ENCODE peak calls at places on chromosomes 2 and 18, in seven cellular contexts. A, V, G, J, O, B and R are unnamed samples.

GRCh38 chr2:76506538-76506937 is 795.8 kb upstream of the GCFC2 start:
- DNase-seq in B (no peak), V (no peak), G (no peak), A (no peak), O (no peak), J (no peak), R (no peak)

GRCh38 chr2:70062270-70062669 is 25.0 kb upstream of the PCBP1 start:
- DNase-seq in A (no peak), G (no peak), J (no peak), B (no peak), V (no peak), O (no peak), R (no peak)

GRCh38 chr18:69071680-69072079 is 273.8 kb downstream of the CCDC102B start:
- DNase-seq in A (no peak), J (no peak), O (no peak), V (no peak), B (no peak), G (no peak), R (no peak)

GRCh38 chr2:163736433-163737168 is 793 bp upstream of the FIGN start:
- DNase-seq in J (peak; percentile 50), B (peak; percentile 51), V (no peak), G (peak; percentile 74), O (no peak), A (peak; percentile 19), R (no peak)

GRCh38 chr2:231525248-231526163 is 4.7 kb downstream of the NMUR1 start:
- DNase-seq in A (no peak), O (no peak), G (no peak), J (no peak), V (no peak), B (no peak), R (no peak)

GRCh38 chr2:106852103-106852502 is 33.9 kb downstream of the ST6GAL2 start:
- DNase-seq in B (no peak), A (no peak), G (no peak), O (no peak), V (no peak), J (no peak), R (no peak)

GRCh38 chr2:120934891-120935338 is 199.2 kb downstream of the GLI2 start:
- DNase-seq in A (peak; percentile 83), O (peak; percentile 94), B (no peak), G (no peak), J (peak; percentile 96), V (peak; percentile 79), R (no peak)

GRCh38 chr2:234964631-234965461 is 13.0 kb downstream of the SH3BP4 start:
- DNase-seq in O (no peak), A (peak; percentile 14), B (no peak), J (peak; percentile 66), V (no peak), G (no peak), R (no peak)

GRCh38 chr2:113757059-113757657 is 716 bp upstream of the SLC35F5 start:
- DNase-seq in O (no peak), V (no peak), G (peak; percentile 7), A (peak; percentile 32), B (no peak), J (no peak), R (no peak)

GRCh38 chr2:55014962-55015939 is 35.0 kb downstream of the RTN4 start:
- DNase-seq in O (peak; percentile 65), G (peak; percentile 32), J (peak; percentile 70), A (peak; percentile 76), V (peak; percentile 58), B (peak; percentile 25), R (no peak)

GRCh38 chr18:34314847-34315246 is 90.1 kb upstream of the NOL4 start:
- DNase-seq in B (no peak), A (no peak), O (no peak), V (no peak), J (no peak), G (no peak), R (no peak)

GRCh38 chr2:39919511-39920317 is 140.7 kb upstream of the THUMPD2 start:
- DNase-seq in V (no peak), A (no peak), G (no peak), J (no peak), B (no peak), O (no peak), R (no peak)

GRCh38 chr2:218010116-218010837 is 7.5 kb upstream of the TNS1 start:
- DNase-seq in V (peak; percentile 63), J (peak; percentile 48), B (peak; percentile 76), G (peak; percentile 63), O (peak; percentile 51), A (peak; percentile 39), R (no peak)

GRCh38 chr2:98828369-98828744 is 97.4 kb upstream of the MGAT4A start:
- DNase-seq in V (no peak), O (no peak), J (no peak), B (no peak), G (no peak), A (no peak), R (no peak)

GRCh38 chr2:215950009-215950408 is 63.3 kb downstream of the MREG start:
- DNase-seq in B (no peak), A (no peak), G (no peak), O (peak; percentile 67), J (peak; percentile 53), V (no peak), R (no peak)

GRCh38 chr18:12946549-12947354 is 1.1 kb upstream of the SEH1L start:
- DNase-seq in A (peak; percentile 62), V (no peak), B (peak; percentile 55), J (peak; percentile 89), G (peak; percentile 66), O (peak; percentile 89), R (no peak)

GRCh38 chr2:98772531-98772930 is 41.6 kb upstream of the MGAT4A start:
- DNase-seq in A (no peak), B (no peak), O (no peak), J (peak; percentile 68), G (no peak), V (no peak), R (no peak)

GRCh38 chr18:39051013-39051412 is 1485.4 kb upstream of the CELF4 start:
- DNase-seq in A (no peak), J (peak; percentile 43), G (no peak), O (no peak), V (no peak), B (no peak), R (no peak)

GRCh38 chr18:48943736-48944527 is 6.8 kb downstream of the SMAD7 start:
- DNase-seq in J (no peak), G (no peak), B (no peak), V (no peak), O (no peak), A (peak; percentile 46), R (no peak)

DNA sequence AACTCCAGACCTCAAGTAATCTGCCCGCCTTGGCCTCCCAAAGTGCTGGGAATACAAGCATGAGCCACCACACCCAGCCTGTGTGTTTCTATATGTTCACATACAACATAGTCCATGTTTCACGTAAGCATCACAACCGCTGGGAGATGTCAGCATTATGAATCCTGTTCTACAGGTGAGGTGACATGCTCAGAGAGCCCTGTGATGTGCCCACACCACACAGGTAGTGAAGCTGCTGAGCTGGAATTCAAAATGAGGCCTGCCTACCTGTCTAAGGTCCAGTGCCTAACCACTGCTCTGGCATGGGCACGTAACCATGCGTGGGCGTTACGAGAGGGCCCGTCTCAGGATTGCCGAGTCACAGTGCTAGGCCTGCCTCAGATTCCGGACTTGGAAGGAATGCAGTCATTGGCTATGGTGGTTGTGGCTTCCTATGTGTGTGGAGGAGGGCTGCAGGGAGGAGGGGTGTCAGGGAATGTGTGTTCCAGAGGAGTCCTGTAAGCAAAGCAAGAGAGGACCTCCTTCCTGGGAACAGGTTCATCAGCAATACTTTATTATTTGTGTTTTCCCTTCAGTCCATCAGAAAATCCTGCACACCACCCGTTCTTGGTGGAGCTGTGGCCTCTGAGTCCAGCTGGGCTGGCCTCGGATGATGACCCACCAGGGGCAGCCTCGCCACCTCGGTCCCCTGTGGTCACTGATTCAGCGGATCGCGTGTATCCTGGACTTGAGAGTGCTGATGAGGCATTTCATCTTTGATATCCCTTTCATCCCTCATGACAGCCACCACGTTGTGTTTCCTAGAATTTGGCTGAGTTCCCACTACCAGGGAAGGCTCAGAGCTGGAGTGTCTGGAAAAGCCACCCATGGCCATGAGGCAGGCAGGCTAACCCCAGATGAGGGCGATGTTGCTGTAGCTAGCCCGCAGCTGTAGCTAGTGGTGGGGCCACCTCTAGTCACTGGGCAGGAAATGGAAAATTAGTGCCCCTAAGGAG is 31.1 kb downstream of the HK2 start:
- DNase-seq in O (peak; percentile 70), G (no peak), B (no peak), A (no peak), V (no peak), J (peak; percentile 80), R (no peak)
- TF ChIP-seq CTCF in O (peak; percentile 14), G (no peak), B (no peak), A (no peak), V (no peak), J (peak; percentile 9), R (no peak)

GRCh38 chr18:32460046-32460785 is 10.5 kb downstream of the GAREM1 start:
- DNase-seq in V (no peak), O (no peak), J (no peak), A (no peak), G (no peak), B (no peak), R (no peak)

GRCh38 chr18:32461704-32462272 is 8.9 kb downstream of the GAREM1 start:
- DNase-seq in B (no peak), G (no peak), A (no peak), O (peak; percentile 39), V (no peak), J (peak; percentile 6), R (no peak)
- TF ChIP-seq CTCF in B (no peak), G (peak; percentile 73), A (no peak), O (peak; percentile 18), V (no peak), J (no peak), R (no peak)

DNA sequence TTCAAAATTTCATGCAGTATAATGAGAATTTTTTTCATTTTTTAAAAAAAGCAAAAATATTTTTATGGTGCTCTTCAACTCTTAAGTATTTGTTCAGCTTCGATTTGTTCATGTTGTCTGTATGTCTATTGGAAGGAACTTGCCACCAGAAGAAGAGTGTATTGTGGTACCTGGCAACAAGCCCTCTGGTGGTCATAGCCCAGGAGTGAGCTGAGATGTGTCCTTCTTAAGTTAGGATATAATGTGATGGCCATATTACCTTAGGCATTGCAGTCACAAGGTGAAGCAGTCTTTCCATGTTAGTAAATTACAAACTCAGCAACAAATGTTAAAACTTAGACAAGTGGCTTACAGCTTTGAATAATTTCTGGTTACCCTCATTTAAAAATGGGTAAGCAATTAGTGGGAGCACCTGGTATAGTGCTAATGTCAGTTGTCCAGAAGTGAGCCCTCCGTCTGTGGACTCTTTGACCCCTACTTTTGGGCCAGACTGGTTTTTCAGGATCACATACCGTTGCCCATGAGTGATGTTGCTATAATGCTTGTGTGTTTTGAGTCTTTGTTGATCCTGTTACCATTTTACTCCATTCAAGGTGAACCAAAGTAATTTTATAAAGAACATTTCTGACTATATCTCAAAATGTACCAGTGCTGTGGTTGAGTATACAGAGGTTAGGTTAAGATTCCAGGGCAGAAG is 57.4 kb downstream of the MYO1B start:
- DNase-seq in J (no peak), B (no peak), O (peak; percentile 23), V (no peak), A (no peak), G (no peak), R (no peak)
- TF ChIP-seq CTCF in J (no peak), B (no peak), O (peak; percentile 18), V (no peak), A (no peak), G (no peak), R (no peak)

DNA sequence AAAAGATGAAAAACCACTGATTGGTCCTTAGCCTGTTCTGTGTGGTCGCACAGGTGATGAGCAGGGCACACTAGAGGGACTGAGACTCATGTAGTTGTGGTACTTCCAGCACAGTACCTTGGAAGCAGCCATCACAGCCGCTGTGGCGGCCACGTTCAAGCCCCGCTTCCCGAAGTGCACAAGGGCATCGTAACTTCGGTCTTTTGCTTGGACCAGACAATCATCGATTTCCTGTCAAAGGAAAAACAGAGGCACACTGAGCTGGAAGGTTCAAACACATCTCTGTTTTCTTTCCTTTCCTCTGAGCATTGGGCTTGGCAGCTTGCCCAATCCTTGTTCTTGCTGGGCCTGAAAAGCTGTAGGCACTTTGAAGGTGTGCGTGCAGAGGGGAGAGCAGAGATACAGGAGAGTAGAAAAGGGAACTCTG is 52.6 kb downstream of the MRPL35 start:
- DNase-seq in V (no peak), B (no peak), O (no peak), G (no peak), J (no peak), A (no peak), R (no peak)
- TF ChIP-seq CTCF in V (no peak), B (no peak), O (no peak), G (no peak), J (no peak), A (no peak), R (no peak)